ENCODE peak calls at places on chromosomes 11 and 22, in ten cellular contexts. One of them, this sample, is unnamed.

GRCh38 chr11:75351541-75352416 is at the start of gene ARRB1:
- DNase-seq in left ventricle myocardium inferior: peak
- DNase-seq in NB4: peak
- DNase-seq in SK-N-SH: peak
- DNase-seq in heart right ventricle: peak
- DNase-seq in lung: no peak
- DNase-seq in upper lobe of right lung: peak
- DNase-seq in CD8-positive, alpha-beta T cell: peak
- DNase-seq in spleen: peak
- DNase-seq in tibial nerve: peak
- DNase-seq in this sample: no peak

GRCh38 chr22:45430871-45431270 is 17.4 kb downstream of the RIBC2 start:
- DNase-seq in left ventricle myocardium inferior: no peak
- DNase-seq in NB4: no peak
- DNase-seq in SK-N-SH: peak
- DNase-seq in heart right ventricle: no peak
- DNase-seq in lung: no peak
- DNase-seq in upper lobe of right lung: no peak
- DNase-seq in CD8-positive, alpha-beta T cell: no peak
- DNase-seq in spleen: peak
- DNase-seq in tibial nerve: no peak
- DNase-seq in this sample: no peak

GRCh38 chr11:85694385-85694980 is 8.5 kb upstream of the CCDC89 start:
- DNase-seq in left ventricle myocardium inferior: no peak
- DNase-seq in NB4: peak
- DNase-seq in SK-N-SH: peak
- DNase-seq in heart right ventricle: no peak
- DNase-seq in lung: no peak
- DNase-seq in upper lobe of right lung: no peak
- DNase-seq in CD8-positive, alpha-beta T cell: no peak
- DNase-seq in spleen: no peak
- DNase-seq in tibial nerve: no peak
- DNase-seq in this sample: peak

GRCh38 chr11:2527621-2528291 is 82.9 kb downstream of the KCNQ1 start:
- DNase-seq in left ventricle myocardium inferior: peak
- DNase-seq in NB4: no peak
- DNase-seq in SK-N-SH: no peak
- DNase-seq in heart right ventricle: no peak
- DNase-seq in lung: no peak
- DNase-seq in upper lobe of right lung: peak
- DNase-seq in CD8-positive, alpha-beta T cell: no peak
- DNase-seq in spleen: peak
- DNase-seq in tibial nerve: peak
- DNase-seq in this sample: no peak

GRCh38 chr11:131674051-131674755 is 303.8 kb downstream of the NTM start:
- DNase-seq in left ventricle myocardium inferior: peak
- DNase-seq in NB4: peak
- DNase-seq in SK-N-SH: peak
- DNase-seq in heart right ventricle: peak
- DNase-seq in lung: peak
- DNase-seq in upper lobe of right lung: peak
- DNase-seq in CD8-positive, alpha-beta T cell: no peak
- DNase-seq in spleen: no peak
- DNase-seq in tibial nerve: peak
- DNase-seq in this sample: peak

GRCh38 chr11:574632-575323 is 1.5 kb upstream of the PHRF1 start:
- DNase-seq in left ventricle myocardium inferior: no peak
- DNase-seq in NB4: no peak
- DNase-seq in SK-N-SH: no peak
- DNase-seq in heart right ventricle: no peak
- DNase-seq in lung: no peak
- DNase-seq in upper lobe of right lung: no peak
- DNase-seq in CD8-positive, alpha-beta T cell: no peak
- DNase-seq in spleen: peak
- DNase-seq in tibial nerve: no peak
- DNase-seq in this sample: no peak

GRCh38 chr11:81869337-81870065 is 864.2 kb downstream of the FAM181B start:
- DNase-seq in left ventricle myocardium inferior: no peak
- DNase-seq in NB4: peak
- DNase-seq in SK-N-SH: no peak
- DNase-seq in heart right ventricle: no peak
- DNase-seq in lung: no peak
- DNase-seq in upper lobe of right lung: no peak
- DNase-seq in CD8-positive, alpha-beta T cell: peak
- DNase-seq in spleen: peak
- DNase-seq in tibial nerve: no peak
- DNase-seq in this sample: peak

GRCh38 chr11:77377734-77378133 is 76.2 kb upstream of the GDPD4 start:
- DNase-seq in left ventricle myocardium inferior: no peak
- DNase-seq in NB4: no peak
- DNase-seq in SK-N-SH: no peak
- DNase-seq in heart right ventricle: no peak
- DNase-seq in lung: no peak
- DNase-seq in upper lobe of right lung: no peak
- DNase-seq in CD8-positive, alpha-beta T cell: no peak
- DNase-seq in spleen: no peak
- DNase-seq in tibial nerve: no peak
- DNase-seq in this sample: no peak

DNA sequence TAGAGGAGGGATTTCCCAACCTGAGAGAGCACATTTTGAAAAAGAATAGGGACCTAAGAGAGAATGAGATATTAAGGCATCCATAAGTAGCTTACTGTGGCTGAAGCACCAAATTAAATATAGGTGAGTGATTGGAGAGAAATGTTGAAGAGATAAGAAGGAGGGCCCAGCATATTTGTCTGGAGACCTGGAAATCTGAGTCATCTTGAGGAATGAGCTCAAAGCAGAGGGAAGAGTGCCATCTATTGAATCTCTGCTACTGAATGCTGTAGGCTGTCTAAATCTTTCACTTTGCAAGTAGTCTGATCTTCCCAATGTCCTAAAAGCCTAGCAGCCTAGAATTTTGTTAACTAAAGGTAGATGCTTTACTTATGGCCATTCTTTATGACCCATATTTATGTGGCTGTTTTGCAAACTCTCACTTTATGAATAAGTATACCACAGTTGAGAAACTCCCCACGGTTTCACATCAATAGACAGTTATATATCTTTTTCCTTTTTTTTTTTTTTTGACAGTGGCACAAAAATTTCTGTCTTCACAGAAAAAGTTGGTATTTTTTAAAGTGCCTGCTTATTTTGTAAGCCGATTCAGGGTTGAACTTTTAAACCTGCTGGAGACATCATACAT is 2093.5 kb downstream of the LRRC4C start:
- DNase-seq in left ventricle myocardium inferior: no peak
- DNase-seq in NB4: peak
- DNase-seq in SK-N-SH: no peak
- DNase-seq in heart right ventricle: no peak
- DNase-seq in lung: no peak
- DNase-seq in upper lobe of right lung: no peak
- DNase-seq in CD8-positive, alpha-beta T cell: no peak
- DNase-seq in spleen: no peak
- DNase-seq in tibial nerve: no peak
- DNase-seq in this sample: no peak
- TF ChIP-seq CTCF in left ventricle myocardium inferior: peak
- TF ChIP-seq CTCF in NB4: no peak
- TF ChIP-seq CTCF in SK-N-SH: peak
- TF ChIP-seq CTCF in heart right ventricle: peak
- TF ChIP-seq CTCF in lung: no peak
- TF ChIP-seq CTCF in upper lobe of right lung: no peak
- TF ChIP-seq CTCF in CD8-positive, alpha-beta T cell: no peak
- TF ChIP-seq CTCF in spleen: no peak
- TF ChIP-seq CTCF in tibial nerve: no peak
- TF ChIP-seq CTCF in this sample: no peak

GRCh38 chr11:66545701-66546367 is at the start of gene ZDHHC24:
- DNase-seq in left ventricle myocardium inferior: peak
- DNase-seq in NB4: peak
- DNase-seq in SK-N-SH: peak
- DNase-seq in heart right ventricle: peak
- DNase-seq in lung: peak
- DNase-seq in upper lobe of right lung: peak
- DNase-seq in CD8-positive, alpha-beta T cell: peak
- DNase-seq in spleen: peak
- DNase-seq in tibial nerve: peak
- DNase-seq in this sample: peak

GRCh38 chr11:66546368-66546965 is at the start of gene ACTN3:
- DNase-seq in left ventricle myocardium inferior: peak
- DNase-seq in NB4: no peak
- DNase-seq in SK-N-SH: peak
- DNase-seq in heart right ventricle: peak
- DNase-seq in lung: peak
- DNase-seq in upper lobe of right lung: no peak
- DNase-seq in CD8-positive, alpha-beta T cell: no peak
- DNase-seq in spleen: peak
- DNase-seq in tibial nerve: peak
- DNase-seq in this sample: peak

GRCh38 chr11:66547662-66548009 is 933 bp downstream of the ACTN3 start:
- DNase-seq in left ventricle myocardium inferior: no peak
- DNase-seq in NB4: no peak
- DNase-seq in SK-N-SH: no peak
- DNase-seq in heart right ventricle: no peak
- DNase-seq in lung: no peak
- DNase-seq in upper lobe of right lung: no peak
- DNase-seq in CD8-positive, alpha-beta T cell: no peak
- DNase-seq in spleen: no peak
- DNase-seq in tibial nerve: no peak
- DNase-seq in this sample: no peak

GRCh38 chr11:66548041-66548440 is 1.3 kb downstream of the ACTN3 start:
- DNase-seq in left ventricle myocardium inferior: no peak
- DNase-seq in NB4: no peak
- DNase-seq in SK-N-SH: no peak
- DNase-seq in heart right ventricle: no peak
- DNase-seq in lung: no peak
- DNase-seq in upper lobe of right lung: no peak
- DNase-seq in CD8-positive, alpha-beta T cell: no peak
- DNase-seq in spleen: no peak
- DNase-seq in tibial nerve: no peak
- DNase-seq in this sample: no peak

DNA sequence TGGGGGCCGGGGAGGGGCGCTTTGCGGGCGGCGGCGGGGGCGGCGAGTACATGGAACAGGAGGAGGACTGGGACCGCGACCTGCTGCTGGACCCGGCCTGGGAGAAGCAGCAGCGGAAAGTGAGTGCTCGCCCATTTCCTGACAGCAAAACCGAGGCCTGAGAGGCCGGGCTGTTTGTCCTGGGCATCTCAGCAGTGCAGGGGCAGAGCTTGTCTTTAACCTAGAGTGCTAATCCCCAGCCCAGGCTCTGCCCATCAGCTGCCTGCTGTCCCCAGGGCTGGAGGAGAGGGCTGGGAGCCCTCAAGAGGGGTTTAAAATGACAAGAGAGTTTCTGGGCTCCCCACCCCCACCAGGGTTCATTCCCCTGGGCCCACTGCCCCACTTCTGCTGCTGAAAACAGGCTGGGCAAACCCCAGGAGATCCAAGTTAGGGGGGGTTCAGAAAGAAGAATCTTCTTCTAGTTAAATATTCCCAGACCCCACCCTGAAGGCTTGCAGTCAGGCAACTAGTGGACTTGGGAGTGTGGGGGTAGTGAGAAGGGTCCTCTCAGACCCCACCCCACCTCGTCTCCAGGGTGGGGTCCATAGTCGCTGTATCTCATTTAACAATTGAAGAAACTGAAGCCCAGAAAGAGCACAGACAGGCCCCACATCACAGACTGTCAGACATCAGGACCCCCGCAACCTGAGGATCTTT is 411 bp downstream of the ACTN3 start:
- DNase-seq in left ventricle myocardium inferior: no peak
- DNase-seq in NB4: peak
- DNase-seq in SK-N-SH: no peak
- DNase-seq in heart right ventricle: no peak
- DNase-seq in lung: no peak
- DNase-seq in upper lobe of right lung: no peak
- DNase-seq in CD8-positive, alpha-beta T cell: no peak
- DNase-seq in spleen: no peak
- DNase-seq in tibial nerve: no peak
- DNase-seq in this sample: no peak
- H3K4me3 ChIP-seq in left ventricle myocardium inferior: peak
- H3K4me3 ChIP-seq in NB4: no peak
- H3K4me3 ChIP-seq in SK-N-SH: no peak
- H3K4me3 ChIP-seq in heart right ventricle: no peak
- H3K4me3 ChIP-seq in lung: no peak
- H3K4me3 ChIP-seq in upper lobe of right lung: peak
- H3K4me3 ChIP-seq in CD8-positive, alpha-beta T cell: no peak
- H3K4me3 ChIP-seq in spleen: peak
- H3K4me3 ChIP-seq in tibial nerve: peak
- H3K4me3 ChIP-seq in this sample: peak

DNA sequence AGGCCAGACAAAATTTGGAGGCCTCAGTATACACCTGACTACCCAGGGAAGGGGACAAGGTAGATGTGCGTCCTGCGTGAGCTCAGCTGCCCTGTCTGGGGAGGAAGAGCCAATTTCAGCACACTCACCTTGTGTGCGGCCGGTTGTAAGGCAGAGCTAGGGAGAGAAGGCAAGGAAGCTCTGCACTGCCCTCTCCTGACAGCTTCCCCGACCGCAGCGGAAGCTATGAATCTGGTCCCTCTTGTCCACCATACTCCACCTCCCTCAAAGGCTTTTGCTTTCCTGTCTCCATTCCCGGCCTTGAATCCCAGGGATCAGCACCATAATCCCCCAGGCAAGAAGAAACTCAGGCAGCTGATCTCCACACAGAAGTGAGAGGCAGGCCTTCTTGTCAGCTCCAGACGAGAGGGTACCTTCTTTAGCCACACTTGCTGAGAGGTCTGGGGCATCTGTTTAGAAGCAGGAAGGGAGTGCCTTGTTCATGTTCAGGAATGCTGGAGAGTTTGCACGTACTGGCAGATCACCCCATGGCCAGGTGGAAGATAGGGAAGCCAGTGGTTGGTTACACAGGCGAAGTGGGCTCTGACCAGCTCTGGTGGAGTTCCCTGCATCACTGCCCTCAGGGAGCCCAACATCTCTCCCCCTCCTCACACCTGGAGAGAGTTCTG is 62.5 kb downstream of the FEZ1 start:
- DNase-seq in left ventricle myocardium inferior: peak
- DNase-seq in NB4: peak
- DNase-seq in SK-N-SH: peak
- DNase-seq in heart right ventricle: peak
- DNase-seq in lung: no peak
- DNase-seq in upper lobe of right lung: no peak
- DNase-seq in CD8-positive, alpha-beta T cell: no peak
- DNase-seq in spleen: no peak
- DNase-seq in tibial nerve: no peak
- DNase-seq in this sample: peak
- TF ChIP-seq CTCF in left ventricle myocardium inferior: peak
- TF ChIP-seq CTCF in NB4: peak
- TF ChIP-seq CTCF in SK-N-SH: peak
- TF ChIP-seq CTCF in heart right ventricle: peak
- TF ChIP-seq CTCF in lung: no peak
- TF ChIP-seq CTCF in upper lobe of right lung: peak
- TF ChIP-seq CTCF in CD8-positive, alpha-beta T cell: no peak
- TF ChIP-seq CTCF in spleen: no peak
- TF ChIP-seq CTCF in tibial nerve: peak
- TF ChIP-seq CTCF in this sample: peak

DNA sequence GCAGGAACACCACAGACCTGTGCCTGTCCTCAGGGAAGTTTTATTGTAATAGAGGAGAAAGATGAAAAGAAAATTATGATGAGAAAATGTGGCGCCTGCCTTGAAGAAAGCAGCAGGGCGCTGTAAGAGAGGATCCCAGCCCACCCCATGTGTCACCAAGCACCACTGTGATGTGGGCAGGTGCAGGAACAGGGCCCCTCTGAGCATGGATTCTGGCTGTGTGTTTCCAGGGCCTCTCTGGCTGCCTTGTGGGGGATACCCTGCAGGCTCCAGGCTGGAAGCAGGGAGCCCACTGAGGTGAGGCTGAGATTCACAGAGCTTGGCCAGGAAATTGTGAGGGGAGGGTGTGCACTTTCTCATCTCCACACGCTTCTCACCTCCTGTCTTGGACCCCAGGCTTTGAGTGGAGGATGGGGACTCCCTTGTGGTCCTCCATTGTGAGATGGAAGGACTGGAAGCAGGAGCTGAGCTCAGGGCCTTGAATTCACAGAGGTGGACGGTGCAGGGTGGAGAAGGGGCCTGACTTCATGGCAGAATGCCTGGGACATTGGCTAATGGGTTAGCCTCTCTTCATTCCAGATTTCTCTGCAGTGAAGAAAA is 246.5 kb upstream of the B3GAT1 start:
- DNase-seq in left ventricle myocardium inferior: no peak
- DNase-seq in NB4: no peak
- DNase-seq in SK-N-SH: no peak
- DNase-seq in heart right ventricle: peak
- DNase-seq in lung: peak
- DNase-seq in upper lobe of right lung: no peak
- DNase-seq in CD8-positive, alpha-beta T cell: no peak
- DNase-seq in spleen: no peak
- DNase-seq in tibial nerve: no peak
- DNase-seq in this sample: no peak
- H3K4me3 ChIP-seq in left ventricle myocardium inferior: no peak
- H3K4me3 ChIP-seq in NB4: no peak
- H3K4me3 ChIP-seq in SK-N-SH: no peak
- H3K4me3 ChIP-seq in heart right ventricle: no peak
- H3K4me3 ChIP-seq in lung: no peak
- H3K4me3 ChIP-seq in upper lobe of right lung: no peak
- H3K4me3 ChIP-seq in CD8-positive, alpha-beta T cell: no peak
- H3K4me3 ChIP-seq in spleen: no peak
- H3K4me3 ChIP-seq in tibial nerve: no peak
- H3K4me3 ChIP-seq in this sample: no peak

This sample was measured in fibroblast of mammary gland.